ENCODE peak calls at places on chromosome 14, in four cellular contexts. D is neuronal stem cell, J is cardiac muscle cell, Q is DND-41. X is an unnamed sample.
A peak's percentile ranks its signal among the peaks of the same experiment; 100 is the strongest.

GRCh38 chr14:52911904-52912303 is 38.9 kb downstream of the FERMT2 start:
- DNase-seq in D (no peak), J (no peak), Q (no peak), X (no peak)

GRCh38 chr14:31287294-31287972 is 79.8 kb upstream of the HECTD1 start:
- DNase-seq in D (no peak), J (no peak), Q (no peak), X (no peak)

GRCh38 chr14:60303745-60304144 is 54.7 kb downstream of the PPM1A start:
- DNase-seq in D (no peak), J (peak; percentile 62), Q (no peak), X (no peak)

GRCh38 chr14:39469094-39469710 is 37.0 kb upstream of the FBXO33 start:
- DNase-seq in D (no peak), J (peak; percentile 82), Q (peak; percentile 32), X (peak; percentile 19)

GRCh38 chr14:55957950-55958349 is 160.3 kb upstream of the PELI2 start:
- DNase-seq in D (peak; percentile 92), J (peak; percentile 4), Q (no peak), X (no peak)

GRCh38 chr14:95526483-95527391 is 8.1 kb upstream of the GLRX5 start:
- DNase-seq in D (no peak), J (no peak), Q (no peak), X (no peak)

GRCh38 chr14:77024171-77024627 is 4.3 kb downstream of the IRF2BPL start:
- DNase-seq in D (no peak), J (peak; percentile 85), Q (peak; percentile 57), X (peak; percentile 64)

GRCh38 chr14:37602605-37603453 is 7.4 kb downstream of the TTC6 start:
- DNase-seq in D (no peak), J (no peak), Q (no peak), X (no peak)

GRCh38 chr14:20668969-20669368 is 15.4 kb upstream of the RNASE4 start:
- DNase-seq in D (no peak), J (no peak), Q (no peak), X (no peak)

GRCh38 chr14:101491841-101492240 is 69.5 kb upstream of the DIO3 start:
- DNase-seq in D (no peak), J (no peak), Q (no peak), X (no peak)

GRCh38 chr14:102996941-102997340 is 60.4 kb downstream of the CDC42BPB start:
- DNase-seq in D (no peak), J (no peak), Q (no peak), X (no peak)

GRCh38 chr14:21528381-21529348 is 2.5 kb upstream of the SALL2 start:
- DNase-seq in D (no peak), J (no peak), Q (no peak), X (no peak)

GRCh38 chr14:105860615-105861580 is 334.5 kb downstream of the TMEM121 start:
- DNase-seq in D (no peak), J (no peak), Q (no peak), X (no peak)

GRCh38 chr14:67505254-67505653 is 16.7 kb upstream of the TMEM229B start:
- DNase-seq in D (no peak), J (no peak), Q (no peak), X (no peak)

GRCh38 chr14:21985081-21985480 is 311.5 kb upstream of the OR4E1 start:
- DNase-seq in D (no peak), J (peak; percentile 7), Q (no peak), X (no peak)

GRCh38 chr14:76926521-76927251 is 100.5 kb downstream of the LRRC74A start:
- DNase-seq in D (no peak), J (no peak), Q (peak; percentile 76), X (peak; percentile 71)

GRCh38 chr14:52961060-52961639 is 10.3 kb upstream of the FERMT2 start:
- DNase-seq in D (no peak), J (peak; percentile 82), Q (peak; percentile 66), X (no peak)

GRCh38 chr14:78088941-78089340 is 81.2 kb upstream of the NRXN3 start:
- DNase-seq in D (no peak), J (peak; percentile 26), Q (no peak), X (no peak)

GRCh38 chr14:87386453-87386980 is 606.5 kb downstream of the GALC start:
- DNase-seq in D (no peak), J (no peak), Q (no peak), X (no peak)

GRCh38 chr14:103941973-103942736 is at the start of gene RD3L:
- DNase-seq in D (no peak), J (peak; percentile 36), Q (no peak), X (no peak)

GRCh38 chr14:37824936-37825698 is 229.7 kb downstream of the TTC6 start:
- DNase-seq in D (no peak), J (no peak), Q (no peak), X (no peak)

GRCh38 chr14:59228416-59228815 is 39.9 kb downstream of the DAAM1 start:
- DNase-seq in D (no peak), J (no peak), Q (no peak), X (no peak)

GRCh38 chr14:59333235-59333634 is 131.9 kb downstream of the GPR135 start:
- DNase-seq in D (no peak), J (peak; percentile 11), Q (no peak), X (no peak)

GRCh38 chr14:49294736-49295135 is 291.4 kb downstream of the RPS29 start:
- DNase-seq in D (no peak), J (no peak), Q (no peak), X (no peak)

GRCh38 chr14:52351561-52352491 is 37.7 kb downstream of the PTGER2 start:
- DNase-seq in D (no peak), J (no peak), Q (peak; percentile 71), X (peak; percentile 65)

DNA sequence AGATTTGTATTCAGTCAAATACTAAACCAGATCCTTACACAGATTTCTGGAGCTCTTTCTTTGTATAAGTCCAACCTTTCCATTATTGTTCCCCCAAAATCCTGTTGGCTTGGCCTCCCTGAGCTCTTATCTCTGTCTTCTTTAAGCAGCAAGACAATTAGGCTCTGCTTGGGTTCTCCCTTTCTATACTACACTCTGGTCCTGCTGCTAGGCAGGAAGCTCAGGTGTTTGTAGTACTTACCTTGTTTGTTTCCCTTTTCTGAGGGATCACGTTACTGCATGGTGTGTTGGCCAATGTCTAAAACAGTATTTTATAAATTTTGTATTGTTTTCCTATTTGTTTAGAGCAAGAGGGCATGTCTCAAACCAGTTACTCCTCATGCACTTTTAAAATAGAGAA is 192.9 kb downstream of the PRKD1 start:
- DNase-seq in D (no peak), J (no peak), Q (no peak), X (no peak)
- H3K27ac ChIP-seq in D (no peak overlapping the region), J (no peak overlapping the region), Q (no peak overlapping the region), X (no peak overlapping the region)

GRCh38 chr14:74800780-74801179 is 37.7 kb downstream of the YLPM1 start:
- DNase-seq in D (no peak), J (no peak), Q (no peak), X (no peak)

GRCh38 chr14:74804219-74804825 is 41.2 kb downstream of the YLPM1 start:
- DNase-seq in D (peak; percentile 2), J (peak; percentile 33), Q (peak; percentile 18), X (no peak)

GRCh38 chr14:74801396-74801795 is 38.3 kb downstream of the YLPM1 start:
- DNase-seq in D (no peak), J (no peak), Q (no peak), X (no peak)

GRCh38 chr14:74794947-74795346 is 31.8 kb downstream of the YLPM1 start:
- DNase-seq in D (no peak), J (no peak), Q (no peak), X (no peak)

GRCh38 chr14:74799765-74800164 is 36.6 kb downstream of the YLPM1 start:
- DNase-seq in D (no peak), J (no peak), Q (no peak), X (no peak)
- H3K27ac ChIP-seq in D (no peak overlapping the region), J (no peak overlapping the region), Q (no peak overlapping the region), X (no peak overlapping the region)

GRCh38 chr14:23297096-23297495 is 5.6 kb downstream of the PPP1R3E start:
- DNase-seq in D (no peak), J (no peak), Q (no peak), X (no peak)
- H3K27ac ChIP-seq in D (no peak overlapping the region), J (no peak overlapping the region), Q (no peak overlapping the region), X (no peak overlapping the region)

DNA sequence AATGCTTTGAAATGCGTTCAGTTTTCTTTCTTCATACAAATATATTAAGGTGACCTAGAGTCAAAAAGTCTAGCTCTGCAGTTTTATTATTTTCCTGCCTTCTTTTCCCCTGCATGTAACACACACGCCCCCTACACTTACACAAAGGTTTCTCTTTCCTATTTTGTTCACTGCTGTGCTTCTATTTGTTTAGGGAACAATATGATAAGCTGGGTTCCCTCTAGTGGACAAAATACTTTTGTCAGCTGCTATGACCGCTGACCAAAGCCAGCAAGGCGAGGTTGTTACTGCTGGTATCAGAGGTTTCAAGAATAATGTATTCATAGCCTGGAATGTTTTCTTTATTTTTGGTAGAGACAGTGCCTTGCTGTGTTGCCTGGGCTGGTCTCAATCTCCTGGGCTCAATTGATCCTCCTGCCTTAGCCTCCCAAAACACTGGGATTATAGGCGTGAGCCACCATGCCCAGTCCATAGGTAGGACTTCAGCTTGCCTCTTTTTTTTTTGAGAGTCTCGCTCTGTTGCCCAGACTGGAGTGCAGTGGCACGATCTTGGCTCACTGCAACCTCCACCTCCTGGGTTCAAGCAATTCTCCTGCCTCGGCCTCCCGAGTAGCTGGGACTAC is 33.4 kb downstream of the FNTB start:
- DNase-seq in D (peak; percentile 56), J (peak; percentile 82), Q (no peak), X (no peak)
- H3K27ac ChIP-seq in D (no peak overlapping the region), J (peak overlapping the region; percentile 31), Q (no peak overlapping the region), X (no peak overlapping the region)

DNA sequence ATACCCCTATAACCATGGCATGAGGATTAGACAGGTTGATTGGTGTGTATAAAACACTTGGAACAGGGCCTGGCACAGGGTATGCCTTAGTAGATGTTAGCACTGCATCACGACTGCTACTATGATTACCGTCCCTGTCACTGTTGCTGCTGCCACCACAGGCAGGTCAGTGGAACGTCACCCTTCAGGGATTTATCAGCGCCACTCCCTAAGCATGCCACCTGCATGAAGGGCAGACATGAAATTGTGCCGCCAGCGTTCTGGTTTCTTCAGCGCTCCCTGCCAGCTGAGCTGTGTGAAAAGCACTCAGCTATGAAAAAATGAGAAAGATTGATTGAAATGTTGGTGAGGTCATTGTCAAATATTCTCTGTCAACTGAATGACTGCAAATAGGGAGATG is 477.0 kb downstream of the DPF3 start:
- DNase-seq in D (no peak), J (no peak), Q (no peak), X (no peak)
- H3K27ac ChIP-seq in D (no peak overlapping the region), J (no peak overlapping the region), Q (no peak overlapping the region), X (no peak overlapping the region)

DNA sequence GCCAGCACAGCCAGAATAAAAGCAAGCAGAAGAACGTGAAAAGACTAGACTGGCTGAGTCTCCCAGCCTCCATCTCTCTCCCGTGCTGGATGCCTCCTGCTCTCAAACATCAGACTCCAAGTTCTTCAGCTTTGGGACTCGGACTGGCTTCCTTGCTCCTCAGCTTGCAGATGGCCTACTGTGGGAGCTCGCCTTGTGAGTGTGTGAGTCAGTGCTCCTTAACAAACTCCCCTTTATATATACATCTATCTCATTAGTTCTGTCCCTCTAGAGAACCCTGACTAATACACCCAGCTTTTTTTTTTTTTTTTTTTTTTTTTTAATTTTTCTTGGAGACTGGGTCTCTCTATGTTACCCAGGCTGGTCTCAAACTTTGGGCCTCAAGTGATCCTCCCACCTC is 46.9 kb downstream of the ACTN1 start:
- DNase-seq in D (no peak), J (no peak), Q (no peak), X (no peak)
- H3K27ac ChIP-seq in D (no peak overlapping the region), J (peak overlapping the region; percentile 82), Q (no peak overlapping the region), X (no peak overlapping the region)

GRCh38 chr14:50823051-50823762 is 7.8 kb downstream of the NIN start:
- DNase-seq in D (no peak), J (no peak), Q (no peak), X (peak; percentile 26)
- H3K27ac ChIP-seq in D (no peak overlapping the region), J (no peak overlapping the region), Q (no peak overlapping the region), X (peak overlapping the region; percentile 69)